ENCODE peak calls at places on chromosomes 12 and 14, in six cellular contexts. One of them, this sample, is unnamed.

GRCh38 chr14:86038401-86038985 is 508.5 kb downstream of the FLRT2 start:
- DNase-seq in ovary: no peak
- DNase-seq in body of pancreas: peak; percentile 60
- DNase-seq in substantia nigra: peak; percentile 1
- DNase-seq in breast epithelium: no peak
- DNase-seq in heart right ventricle: peak; percentile 9
- DNase-seq in this sample: no peak

GRCh38 chr12:1927751-1928351 is 9.4 kb upstream of the CACNA2D4 start:
- DNase-seq in body of pancreas: no peak
- DNase-seq in ovary: peak; percentile 14
- DNase-seq in substantia nigra: peak; percentile 20
- DNase-seq in heart right ventricle: peak; percentile 76
- DNase-seq in breast epithelium: no peak
- DNase-seq in this sample: peak; percentile 73

GRCh38 chr12:42421844-42422779 is 96.1 kb downstream of the PPHLN1 start:
- DNase-seq in breast epithelium: no peak
- DNase-seq in heart right ventricle: no peak
- DNase-seq in substantia nigra: no peak
- DNase-seq in ovary: no peak
- DNase-seq in body of pancreas: no peak
- DNase-seq in this sample: no peak

GRCh38 chr14:104638190-104638589 is 33.6 kb upstream of the TMEM179 start:
- DNase-seq in substantia nigra: no peak
- DNase-seq in body of pancreas: no peak
- DNase-seq in breast epithelium: no peak
- DNase-seq in ovary: no peak
- DNase-seq in heart right ventricle: no peak
- DNase-seq in this sample: no peak

GRCh38 chr12:20801035-20801434 is 9.5 kb upstream of the SLCO1B3 start:
- DNase-seq in body of pancreas: no peak
- DNase-seq in substantia nigra: no peak
- DNase-seq in ovary: no peak
- DNase-seq in heart right ventricle: no peak
- DNase-seq in breast epithelium: no peak
- DNase-seq in this sample: no peak

GRCh38 chr14:62301911-62302310 is 539.7 kb downstream of the SNAPC1 start:
- DNase-seq in ovary: no peak
- DNase-seq in body of pancreas: no peak
- DNase-seq in breast epithelium: no peak
- DNase-seq in heart right ventricle: no peak
- DNase-seq in substantia nigra: no peak
- DNase-seq in this sample: no peak

GRCh38 chr12:45290218-45290609 is 74.3 kb downstream of the ANO6 start:
- DNase-seq in heart right ventricle: no peak
- DNase-seq in breast epithelium: no peak
- DNase-seq in ovary: no peak
- DNase-seq in body of pancreas: no peak
- DNase-seq in substantia nigra: no peak
- DNase-seq in this sample: no peak

GRCh38 chr12:1606021-1606622 is 11.7 kb upstream of the FBXL14 start:
- DNase-seq in breast epithelium: peak; percentile 83
- DNase-seq in heart right ventricle: peak; percentile 92
- DNase-seq in body of pancreas: peak; percentile 93
- DNase-seq in substantia nigra: peak; percentile 79
- DNase-seq in ovary: peak; percentile 89
- DNase-seq in this sample: peak; percentile 95

GRCh38 chr12:124875803-124876132 is 12.1 kb upstream of the SCARB1 start:
- DNase-seq in ovary: no peak
- DNase-seq in breast epithelium: no peak
- DNase-seq in heart right ventricle: no peak
- DNase-seq in body of pancreas: no peak
- DNase-seq in substantia nigra: no peak
- DNase-seq in this sample: no peak

GRCh38 chr12:115132145-115132544 is 448.2 kb upstream of the TBX3 start:
- DNase-seq in substantia nigra: no peak
- DNase-seq in body of pancreas: no peak
- DNase-seq in heart right ventricle: no peak
- DNase-seq in ovary: no peak
- DNase-seq in breast epithelium: peak; percentile 80
- DNase-seq in this sample: no peak

GRCh38 chr14:97031530-97031929 is 234.3 kb downstream of the VRK1 start:
- DNase-seq in substantia nigra: no peak
- DNase-seq in heart right ventricle: no peak
- DNase-seq in breast epithelium: no peak
- DNase-seq in body of pancreas: no peak
- DNase-seq in ovary: no peak
- DNase-seq in this sample: no peak

GRCh38 chr14:96746101-96746500 is 51.1 kb upstream of the VRK1 start:
- DNase-seq in breast epithelium: no peak
- DNase-seq in substantia nigra: no peak
- DNase-seq in ovary: no peak
- DNase-seq in heart right ventricle: no peak
- DNase-seq in body of pancreas: no peak
- DNase-seq in this sample: no peak

GRCh38 chr14:104978774-104979691 is 859 bp upstream of the AHNAK2 start:
- DNase-seq in heart right ventricle: no peak
- DNase-seq in substantia nigra: no peak
- DNase-seq in body of pancreas: no peak
- DNase-seq in breast epithelium: no peak
- DNase-seq in ovary: peak; percentile 33
- DNase-seq in this sample: no peak

GRCh38 chr12:53791735-53792326 is 40.1 kb upstream of the CISTR start:
- DNase-seq in heart right ventricle: no peak
- DNase-seq in ovary: no peak
- DNase-seq in substantia nigra: no peak
- DNase-seq in breast epithelium: no peak
- DNase-seq in body of pancreas: peak; percentile 32
- DNase-seq in this sample: no peak

GRCh38 chr12:52602552-52602951 is 1.3 kb upstream of the KRT72 start:
- DNase-seq in substantia nigra: no peak
- DNase-seq in heart right ventricle: no peak
- DNase-seq in ovary: no peak
- DNase-seq in breast epithelium: no peak
- DNase-seq in body of pancreas: no peak
- DNase-seq in this sample: no peak

GRCh38 chr12:108850854-108851573 is 6.4 kb downstream of the SSH1 start:
- DNase-seq in breast epithelium: no peak
- DNase-seq in substantia nigra: peak; percentile 62
- DNase-seq in heart right ventricle: peak; percentile 62
- DNase-seq in body of pancreas: peak; percentile 19
- DNase-seq in ovary: no peak
- DNase-seq in this sample: peak; percentile 85

GRCh38 chr12:68903511-68903910 is 29.5 kb downstream of the CPM start:
- DNase-seq in breast epithelium: no peak
- DNase-seq in substantia nigra: no peak
- DNase-seq in body of pancreas: peak; percentile 58
- DNase-seq in heart right ventricle: no peak
- DNase-seq in ovary: no peak
- DNase-seq in this sample: no peak

GRCh38 chr12:2138871-2139308 is 86.1 kb downstream of the CACNA1C start:
- DNase-seq in breast epithelium: no peak
- DNase-seq in heart right ventricle: no peak
- DNase-seq in substantia nigra: no peak
- DNase-seq in body of pancreas: no peak
- DNase-seq in ovary: no peak
- DNase-seq in this sample: no peak

GRCh38 chr12:97075583-97076268 is 168.7 kb downstream of the NEDD1 start:
- DNase-seq in substantia nigra: no peak
- DNase-seq in heart right ventricle: no peak
- DNase-seq in body of pancreas: no peak
- DNase-seq in breast epithelium: no peak
- DNase-seq in ovary: no peak
- DNase-seq in this sample: no peak

GRCh38 chr12:69657376-69658137 is 41.5 kb downstream of the BEST3 start:
- DNase-seq in heart right ventricle: no peak
- DNase-seq in ovary: no peak
- DNase-seq in body of pancreas: no peak
- DNase-seq in substantia nigra: no peak
- DNase-seq in breast epithelium: no peak
- DNase-seq in this sample: no peak

GRCh38 chr14:73241481-73242165 is 4.3 kb downstream of the PAPLN start:
- DNase-seq in substantia nigra: no peak
- DNase-seq in ovary: peak; percentile 24
- DNase-seq in heart right ventricle: no peak
- DNase-seq in breast epithelium: no peak
- DNase-seq in body of pancreas: no peak
- DNase-seq in this sample: peak; percentile 54

GRCh38 chr14:76084374-76084773 is 67.3 kb upstream of the GPATCH2L start:
- DNase-seq in ovary: no peak
- DNase-seq in substantia nigra: no peak
- DNase-seq in heart right ventricle: no peak
- DNase-seq in breast epithelium: no peak
- DNase-seq in body of pancreas: no peak
- DNase-seq in this sample: no peak

GRCh38 chr12:130609966-130610365 is 106.1 kb downstream of the RIMBP2 start:
- DNase-seq in substantia nigra: no peak
- DNase-seq in body of pancreas: no peak
- DNase-seq in breast epithelium: no peak
- DNase-seq in heart right ventricle: no peak
- DNase-seq in ovary: no peak
- DNase-seq in this sample: no peak

GRCh38 chr12:42756841-42757661 is 167.5 kb upstream of the PRICKLE1 start:
- DNase-seq in heart right ventricle: no peak
- DNase-seq in body of pancreas: peak; percentile 61
- DNase-seq in ovary: no peak
- DNase-seq in breast epithelium: peak; percentile 54
- DNase-seq in substantia nigra: no peak
- DNase-seq in this sample: no peak

GRCh38 chr14:24215495-24216344 is at the start of gene MDP1:
- DNase-seq in ovary: peak; percentile 84
- DNase-seq in breast epithelium: peak; percentile 79
- DNase-seq in substantia nigra: peak; percentile 81
- DNase-seq in heart right ventricle: peak; percentile 85
- DNase-seq in body of pancreas: peak; percentile 85
- DNase-seq in this sample: peak; percentile 92

GRCh38 chr14:64758711-64759554 is 54.7 kb downstream of the PLEKHG3 start:
- DNase-seq in ovary: peak; percentile 68
- DNase-seq in substantia nigra: no peak
- DNase-seq in breast epithelium: no peak
- DNase-seq in body of pancreas: peak; percentile 77
- DNase-seq in heart right ventricle: no peak
- DNase-seq in this sample: no peak

GRCh38 chr14:21056520-21057163 is 980 bp upstream of the RNASE8 start:
- DNase-seq in body of pancreas: no peak
- DNase-seq in substantia nigra: no peak
- DNase-seq in breast epithelium: no peak
- DNase-seq in ovary: no peak
- DNase-seq in heart right ventricle: no peak
- DNase-seq in this sample: no peak

GRCh38 chr12:32566663-32567634 is 112.2 kb upstream of the DNM1L start:
- DNase-seq in body of pancreas: no peak
- DNase-seq in breast epithelium: no peak
- DNase-seq in substantia nigra: no peak
- DNase-seq in ovary: no peak
- DNase-seq in heart right ventricle: no peak
- DNase-seq in this sample: no peak

GRCh38 chr12:46043972-46044520 is 53.7 kb upstream of the SCAF11 start:
- DNase-seq in breast epithelium: no peak
- DNase-seq in ovary: no peak
- DNase-seq in body of pancreas: no peak
- DNase-seq in heart right ventricle: no peak
- DNase-seq in substantia nigra: no peak
- DNase-seq in this sample: no peak

GRCh38 chr12:131738196-131738595 is 27.3 kb downstream of the SFSWAP start:
- DNase-seq in body of pancreas: no peak
- DNase-seq in breast epithelium: no peak
- DNase-seq in ovary: no peak
- DNase-seq in heart right ventricle: no peak
- DNase-seq in substantia nigra: no peak
- DNase-seq in this sample: no peak
- H3K27ac ChIP-seq in body of pancreas: no peak overlapping the region
- H3K27ac ChIP-seq in breast epithelium: no peak overlapping the region
- H3K27ac ChIP-seq in ovary: no peak overlapping the region
- H3K27ac ChIP-seq in heart right ventricle: peak overlapping the region; percentile 49
- H3K27ac ChIP-seq in substantia nigra: peak overlapping the region; percentile 82
- H3K27ac ChIP-seq in this sample: no peak overlapping the region

GRCh38 chr14:30165255-30165654 is 237.6 kb upstream of the PRKD1 start:
- DNase-seq in breast epithelium: no peak
- DNase-seq in substantia nigra: no peak
- DNase-seq in body of pancreas: no peak
- DNase-seq in heart right ventricle: no peak
- DNase-seq in ovary: no peak
- DNase-seq in this sample: no peak
- H3K27ac ChIP-seq in breast epithelium: no peak overlapping the region
- H3K27ac ChIP-seq in substantia nigra: no peak overlapping the region
- H3K27ac ChIP-seq in body of pancreas: no peak overlapping the region
- H3K27ac ChIP-seq in heart right ventricle: no peak overlapping the region
- H3K27ac ChIP-seq in ovary: no peak overlapping the region
- H3K27ac ChIP-seq in this sample: no peak overlapping the region

GRCh38 chr14:32460267-32460666 is 131.2 kb downstream of the AKAP6 start:
- DNase-seq in heart right ventricle: no peak
- DNase-seq in substantia nigra: no peak
- DNase-seq in ovary: no peak
- DNase-seq in breast epithelium: no peak
- DNase-seq in body of pancreas: no peak
- DNase-seq in this sample: no peak

GRCh38 chr14:32453857-32454810 is 125.0 kb downstream of the AKAP6 start:
- DNase-seq in ovary: no peak
- DNase-seq in body of pancreas: no peak
- DNase-seq in breast epithelium: peak; percentile 45
- DNase-seq in substantia nigra: no peak
- DNase-seq in heart right ventricle: no peak
- DNase-seq in this sample: no peak

GRCh38 chr14:32458720-32459119 is 129.6 kb downstream of the AKAP6 start:
- DNase-seq in heart right ventricle: no peak
- DNase-seq in body of pancreas: no peak
- DNase-seq in breast epithelium: no peak
- DNase-seq in ovary: no peak
- DNase-seq in substantia nigra: no peak
- DNase-seq in this sample: no peak

DNA sequence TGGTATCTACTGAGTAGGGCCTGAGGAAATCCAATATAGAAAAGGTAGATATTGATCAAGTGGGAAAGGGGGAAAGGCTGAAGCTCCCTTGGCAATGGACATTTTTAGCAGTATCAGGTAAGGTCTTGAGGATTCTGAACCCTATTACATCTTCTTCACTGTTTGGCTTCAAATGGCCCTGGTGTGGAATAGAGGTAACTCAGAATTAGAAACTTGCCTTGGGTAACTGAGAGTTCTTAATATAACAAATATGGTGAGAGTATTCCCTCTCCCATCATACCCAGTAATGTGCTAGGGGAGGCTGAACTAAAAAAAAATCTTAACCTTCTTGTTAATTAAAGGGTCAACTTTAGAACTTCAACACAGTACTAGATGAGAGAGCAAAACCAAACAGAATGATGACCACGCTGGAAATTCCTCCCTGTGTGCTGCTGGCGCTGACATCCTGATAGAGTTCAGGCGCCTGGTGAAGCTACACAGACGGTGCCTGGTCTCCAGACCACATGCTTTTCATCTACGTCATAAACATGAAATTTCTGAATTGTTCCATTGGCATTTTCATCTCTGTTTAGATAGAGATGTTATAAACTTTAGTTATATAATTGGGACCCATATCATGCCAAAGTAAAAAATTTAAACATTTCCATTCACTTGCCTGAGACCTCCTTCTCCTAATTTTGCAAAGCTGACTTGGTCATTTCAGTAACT is 128.3 kb downstream of the AKAP6 start:
- DNase-seq in breast epithelium: no peak
- DNase-seq in heart right ventricle: peak; percentile 54
- DNase-seq in ovary: no peak
- DNase-seq in substantia nigra: no peak
- DNase-seq in body of pancreas: no peak
- DNase-seq in this sample: no peak
- H3K27ac ChIP-seq in breast epithelium: no peak overlapping the region
- H3K27ac ChIP-seq in heart right ventricle: peak overlapping the region; percentile 86
- H3K27ac ChIP-seq in ovary: no peak overlapping the region
- H3K27ac ChIP-seq in substantia nigra: no peak overlapping the region
- H3K27ac ChIP-seq in body of pancreas: no peak overlapping the region
- H3K27ac ChIP-seq in this sample: no peak overlapping the region

GRCh38 chr12:76194724-76195123 is 110.2 kb upstream of the NAP1L1 start:
- DNase-seq in substantia nigra: no peak
- DNase-seq in breast epithelium: no peak
- DNase-seq in heart right ventricle: no peak
- DNase-seq in ovary: no peak
- DNase-seq in body of pancreas: no peak
- DNase-seq in this sample: no peak
- H3K27ac ChIP-seq in substantia nigra: no peak overlapping the region
- H3K27ac ChIP-seq in breast epithelium: no peak overlapping the region
- H3K27ac ChIP-seq in heart right ventricle: no peak overlapping the region
- H3K27ac ChIP-seq in ovary: no peak overlapping the region
- H3K27ac ChIP-seq in body of pancreas: no peak overlapping the region
- H3K27ac ChIP-seq in this sample: no peak overlapping the region

This sample was measured in ascending aorta.